ENCODE peak calls at places on chromosomes 7 and 10, in six cellular contexts. R is left lung, G is prostate gland, C is dorsolateral prefrontal cortex, I is IMR-90, F is small intestine. P is an unnamed sample.

GRCh38 chr7:17298840-17299476 is 506 bp downstream of the AHR start:
- DNase-seq in C (peak; percentile 43), G (peak; percentile 38), F (peak; percentile 56), I (peak; percentile 12), R (peak; percentile 69), P (peak; percentile 57)

GRCh38 chr10:70169661-70170364 is 501 bp downstream of the SAR1A start:
- DNase-seq in I (no peak), R (no peak), G (no peak), C (peak; percentile 40), F (no peak), P (no peak)

GRCh38 chr10:1375805-1376170 is 319.6 kb downstream of the WDR37 start:
- DNase-seq in G (no peak), I (no peak), R (no peak), C (no peak), F (no peak), P (no peak)

GRCh38 chr10:34576789-34577188 is 238.3 kb downstream of the PARD3 start:
- DNase-seq in I (no peak), F (no peak), G (no peak), R (no peak), C (no peak), P (no peak)

GRCh38 chr7:115707684-115708341 is 322.8 kb downstream of the TFEC start:
- DNase-seq in C (no peak), F (no peak), R (no peak), I (no peak), G (no peak), P (no peak)

GRCh38 chr7:70794962-70795361 is 337.0 kb upstream of the GALNT17 start:
- DNase-seq in G (no peak), F (no peak), R (no peak), I (no peak), C (no peak), P (no peak)

GRCh38 chr10:19702215-19702614 is 114.0 kb upstream of the PLXDC2 start:
- DNase-seq in G (no peak), F (no peak), R (no peak), I (peak; percentile 66), C (no peak), P (no peak)

GRCh38 chr10:112278871-112279270 is 4.3 kb upstream of the TECTB start:
- DNase-seq in G (no peak), C (no peak), F (no peak), I (no peak), R (no peak), P (no peak)

GRCh38 chr10:71237843-71238623 is 25.7 kb downstream of the UNC5B start:
- DNase-seq in F (no peak), I (no peak), C (no peak), R (no peak), G (no peak), P (no peak)

GRCh38 chr7:138316421-138317043 is 143.5 kb upstream of the TRIM24 start:
- DNase-seq in G (no peak), F (peak; percentile 45), R (no peak), C (no peak), I (no peak), P (no peak)

GRCh38 chr7:138313829-138314178 is 146.3 kb upstream of the TRIM24 start:
- DNase-seq in G (no peak), F (no peak), R (no peak), C (no peak), I (no peak), P (no peak)

GRCh38 chr7:138317044-138317596 is 142.9 kb upstream of the TRIM24 start:
- DNase-seq in C (no peak), I (no peak), R (no peak), G (no peak), F (no peak), P (no peak)
- H3K27me3 ChIP-seq in C (no peaks in the 10 kb centered on the region), I (no peaks in the 10 kb centered on the region), R (no peaks in the 10 kb centered on the region), G (no peaks in the 10 kb centered on the region), F (no peaks in the 10 kb centered on the region), P (no peaks in the 10 kb centered on the region)

DNA sequence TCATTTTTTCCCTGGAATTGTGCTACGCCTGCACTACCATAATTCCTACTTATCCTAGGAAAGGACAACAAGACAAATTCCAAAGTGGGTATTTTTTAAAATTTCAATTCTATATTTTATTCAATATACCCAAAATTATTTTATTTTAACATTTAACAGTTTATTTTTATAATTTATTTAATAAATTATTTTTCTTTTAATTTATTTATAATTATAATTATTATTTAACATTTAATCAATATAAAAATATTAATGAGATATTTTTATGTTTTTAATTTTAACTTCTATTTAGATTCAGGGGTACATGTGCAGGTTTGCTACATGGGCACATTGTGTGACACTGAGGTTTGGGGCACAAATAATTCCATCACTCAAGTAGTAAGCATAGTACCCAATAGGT is 65.6 kb upstream of the VSTM2A start:
- DNase-seq in R (no peak), G (no peak), F (no peak), C (no peak), I (no peak), P (no peak)
- H3K27me3 ChIP-seq in R (no peaks in the 10 kb centered on the region), G (no peaks in the 10 kb centered on the region), F (no peaks in the 10 kb centered on the region), C (no peaks in the 10 kb centered on the region), I (no peaks in the 10 kb centered on the region), P (no peaks in the 10 kb centered on the region)

GRCh38 chr10:129496995-129497394 is 30.0 kb downstream of the MGMT start:
- DNase-seq in R (no peak), C (no peak), F (no peak), G (no peak), I (no peak), P (no peak)

GRCh38 chr10:129502448-129502847 is 35.4 kb downstream of the MGMT start:
- DNase-seq in I (no peak), F (no peak), G (no peak), C (no peak), R (no peak), P (no peak)

GRCh38 chr10:129501652-129502436 is 34.8 kb downstream of the MGMT start:
- DNase-seq in G (no peak), F (peak; percentile 59), R (no peak), C (no peak), I (no peak), P (no peak)

GRCh38 chr10:129498680-129499079 is 31.6 kb downstream of the MGMT start:
- DNase-seq in C (no peak), I (no peak), G (no peak), F (no peak), R (no peak), P (no peak)

GRCh38 chr10:129500617-129501339 is 33.7 kb downstream of the MGMT start:
- DNase-seq in G (no peak), F (peak; percentile 44), C (no peak), R (no peak), I (no peak), P (no peak)
- H3K27me3 ChIP-seq in G (no peaks in the 10 kb centered on the region), F (no peaks in the 10 kb centered on the region), C (no peaks in the 10 kb centered on the region), R (no peaks in the 10 kb centered on the region), I (no peaks in the 10 kb centered on the region), P (no peaks in the 10 kb centered on the region)

DNA sequence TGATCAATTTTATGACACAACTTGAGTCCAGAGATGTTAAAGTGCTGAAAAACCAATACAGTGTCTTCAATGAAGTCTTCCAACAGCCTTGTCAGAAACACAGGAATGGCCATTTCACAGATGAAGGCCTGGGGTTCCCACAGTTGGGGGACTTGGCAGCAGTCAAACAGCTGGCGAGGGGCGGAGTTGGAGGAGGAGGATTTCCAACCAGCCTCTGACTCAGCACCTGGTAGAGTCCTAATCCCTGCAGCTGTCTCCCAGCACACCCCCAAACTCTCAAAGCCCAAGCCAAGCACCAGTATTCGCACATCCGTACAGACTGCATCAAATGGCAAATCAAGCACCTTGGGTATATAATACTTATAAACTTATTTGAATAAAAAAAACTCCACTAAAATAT is 28.0 kb downstream of the CTBP2 start:
- DNase-seq in C (no peak), R (no peak), F (no peak), G (no peak), I (peak; percentile 35), P (no peak)
- H3K27me3 ChIP-seq in C (no peaks in the 10 kb centered on the region), R (no peaks in the 10 kb centered on the region), F (no peaks in the 10 kb centered on the region), G (no peaks in the 10 kb centered on the region), I (no peaks in the 10 kb centered on the region), P (no peaks in the 10 kb centered on the region)

GRCh38 chr7:31007634-31008033 is 43.9 kb downstream of the GHRHR start:
- DNase-seq in G (no peak), I (no peak), R (no peak), C (no peak), F (no peak), P (no peak)
- H3K27me3 ChIP-seq in G (no peaks in the 10 kb centered on the region), I (peaks cover 19% of the 10 kb centered on the region), R (no peaks in the 10 kb centered on the region), C (no peaks in the 10 kb centered on the region), F (no peaks in the 10 kb centered on the region), P (no peaks in the 10 kb centered on the region)

GRCh38 chr10:89981891-89982290 is 280.5 kb downstream of the KIF20B start:
- DNase-seq in F (no peak), C (no peak), I (no peak), G (no peak), R (no peak), P (no peak)
- H3K27me3 ChIP-seq in F (no peaks in the 10 kb centered on the region), C (no peaks in the 10 kb centered on the region), I (no peaks in the 10 kb centered on the region), G (no peaks in the 10 kb centered on the region), R (no peaks in the 10 kb centered on the region), P (no peaks in the 10 kb centered on the region)

P was measured in HAP-1.